ENCODE peak calls at places on chromosome 4, in five cellular contexts. One of them, this sample, is unnamed.

GRCh38 chr4:30865676-30866075 is 145.5 kb downstream of the PCDH7 start:
- DNase-seq in right lobe of liver: no peak
- DNase-seq in OCI-LY7: no peak
- DNase-seq in uterus: no peak
- DNase-seq in cardiac muscle cell: no peak
- DNase-seq in this sample: no peak

GRCh38 chr4:118288097-118288496 is 64.7 kb downstream of the PRSS12 start:
- DNase-seq in right lobe of liver: no peak
- DNase-seq in OCI-LY7: no peak
- DNase-seq in uterus: no peak
- DNase-seq in cardiac muscle cell: no peak
- DNase-seq in this sample: no peak

GRCh38 chr4:86031927-86032326 is 327.9 kb downstream of the MAPK10 start:
- DNase-seq in right lobe of liver: no peak
- DNase-seq in OCI-LY7: no peak
- DNase-seq in uterus: no peak
- DNase-seq in cardiac muscle cell: peak; percentile 37
- DNase-seq in this sample: no peak

GRCh38 chr4:26763063-26763462 is 97.6 kb upstream of the STIM2 start:
- DNase-seq in right lobe of liver: no peak
- DNase-seq in OCI-LY7: peak; percentile 18
- DNase-seq in uterus: no peak
- DNase-seq in cardiac muscle cell: no peak
- DNase-seq in this sample: no peak

GRCh38 chr4:88275516-88275915 is 8.8 kb downstream of the PPM1K start:
- DNase-seq in right lobe of liver: no peak
- DNase-seq in OCI-LY7: peak; percentile 69
- DNase-seq in uterus: no peak
- DNase-seq in cardiac muscle cell: no peak
- DNase-seq in this sample: no peak

GRCh38 chr4:101961144-101961543 is 170.6 kb downstream of the BANK1 start:
- DNase-seq in right lobe of liver: no peak
- DNase-seq in OCI-LY7: no peak
- DNase-seq in uterus: no peak
- DNase-seq in cardiac muscle cell: no peak
- DNase-seq in this sample: no peak

GRCh38 chr4:136203199-136203598 is 1329.1 kb downstream of the PCDH18 start:
- DNase-seq in right lobe of liver: no peak
- DNase-seq in OCI-LY7: no peak
- DNase-seq in uterus: no peak
- DNase-seq in cardiac muscle cell: no peak
- DNase-seq in this sample: no peak

GRCh38 chr4:138992676-138993075 is 22.9 kb upstream of the NOCT start:
- DNase-seq in right lobe of liver: no peak
- DNase-seq in OCI-LY7: no peak
- DNase-seq in uterus: no peak
- DNase-seq in cardiac muscle cell: no peak
- DNase-seq in this sample: no peak

GRCh38 chr4:105436414-105436813 is 37.4 kb downstream of the PPA2 start:
- DNase-seq in right lobe of liver: no peak
- DNase-seq in OCI-LY7: no peak
- DNase-seq in uterus: no peak
- DNase-seq in cardiac muscle cell: no peak
- DNase-seq in this sample: no peak

GRCh38 chr4:128663325-128663724 is 146.2 kb upstream of the JADE1 start:
- DNase-seq in right lobe of liver: no peak
- DNase-seq in OCI-LY7: peak; percentile 82
- DNase-seq in uterus: no peak
- DNase-seq in cardiac muscle cell: no peak
- DNase-seq in this sample: no peak

GRCh38 chr4:32318926-32319325 is 1598.8 kb downstream of the PCDH7 start:
- DNase-seq in right lobe of liver: no peak
- DNase-seq in OCI-LY7: no peak
- DNase-seq in uterus: no peak
- DNase-seq in cardiac muscle cell: no peak
- DNase-seq in this sample: peak; percentile 70

GRCh38 chr4:78569291-78569821 is 17.8 kb downstream of the ANXA3 start:
- DNase-seq in right lobe of liver: no peak
- DNase-seq in OCI-LY7: no peak
- DNase-seq in uterus: no peak
- DNase-seq in cardiac muscle cell: peak; percentile 86
- DNase-seq in this sample: no peak

GRCh38 chr4:130359537-130359936 is 1263.6 kb downstream of the C4orf33 start:
- DNase-seq in right lobe of liver: no peak
- DNase-seq in OCI-LY7: peak; percentile 56
- DNase-seq in uterus: no peak
- DNase-seq in cardiac muscle cell: peak; percentile 64
- DNase-seq in this sample: no peak

GRCh38 chr4:143302526-143302925 is 34.1 kb upstream of the GAB1 start:
- DNase-seq in right lobe of liver: no peak
- DNase-seq in OCI-LY7: no peak
- DNase-seq in uterus: no peak
- DNase-seq in cardiac muscle cell: peak; percentile 72
- DNase-seq in this sample: no peak

GRCh38 chr4:25088342-25088952 is 57.7 kb upstream of the LGI2 start:
- DNase-seq in right lobe of liver: no peak
- DNase-seq in OCI-LY7: no peak
- DNase-seq in uterus: peak; percentile 37
- DNase-seq in cardiac muscle cell: no peak
- DNase-seq in this sample: no peak

DNA sequence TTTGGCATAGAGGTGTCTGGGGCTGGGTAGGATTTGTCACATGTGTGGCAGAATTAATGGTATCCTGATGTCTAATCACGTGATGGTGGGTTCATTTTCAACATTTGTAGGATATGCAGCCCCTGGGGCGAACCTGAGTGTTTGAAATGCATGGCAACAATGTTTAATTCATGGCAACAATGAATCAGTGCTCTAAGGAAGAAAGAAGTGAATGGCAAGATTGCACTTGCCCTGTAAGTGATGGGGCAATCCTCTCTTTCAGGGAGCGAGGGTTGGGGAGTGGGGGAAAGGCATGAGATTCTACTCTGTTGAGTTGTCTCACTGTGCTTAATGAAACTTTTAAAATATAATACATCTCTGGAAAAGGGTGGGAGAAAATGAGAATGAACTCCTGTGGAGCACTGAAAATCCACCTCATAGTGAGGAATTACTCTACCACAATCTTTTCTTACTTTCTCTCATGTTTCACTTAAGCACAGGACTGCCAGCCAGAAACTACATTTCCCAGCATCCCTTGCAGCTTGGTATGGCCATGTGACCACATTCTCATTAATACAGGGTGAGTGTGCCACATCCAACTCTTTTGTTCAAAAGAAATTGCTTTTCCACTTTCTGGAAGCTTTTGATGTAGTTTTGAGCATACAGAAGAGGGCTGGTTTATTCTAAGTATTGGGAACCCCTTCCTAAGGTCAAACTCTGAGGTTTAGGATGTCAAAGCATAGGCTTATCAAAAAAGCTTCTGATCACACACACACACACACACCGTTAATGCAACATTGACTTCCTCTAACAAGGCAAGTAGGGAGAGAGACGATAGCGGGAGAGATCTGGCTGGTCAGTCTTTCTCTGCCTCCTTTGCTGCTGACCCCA is 64.0 kb upstream of the PGM2 start:
- DNase-seq in right lobe of liver: no peak
- DNase-seq in OCI-LY7: peak; percentile 35
- DNase-seq in uterus: no peak
- DNase-seq in cardiac muscle cell: peak; percentile 61
- DNase-seq in this sample: no peak
- H3K4me1 ChIP-seq in right lobe of liver: peaks cover 18% of the 10 kb centered on the region
- H3K4me1 ChIP-seq in OCI-LY7: peaks cover 12% of the 10 kb centered on the region
- H3K4me1 ChIP-seq in uterus: no peaks in the 10 kb centered on the region
- H3K4me1 ChIP-seq in cardiac muscle cell: peaks cover 6% of the 10 kb centered on the region
- H3K4me1 ChIP-seq in this sample: no peaks in the 10 kb centered on the region

DNA sequence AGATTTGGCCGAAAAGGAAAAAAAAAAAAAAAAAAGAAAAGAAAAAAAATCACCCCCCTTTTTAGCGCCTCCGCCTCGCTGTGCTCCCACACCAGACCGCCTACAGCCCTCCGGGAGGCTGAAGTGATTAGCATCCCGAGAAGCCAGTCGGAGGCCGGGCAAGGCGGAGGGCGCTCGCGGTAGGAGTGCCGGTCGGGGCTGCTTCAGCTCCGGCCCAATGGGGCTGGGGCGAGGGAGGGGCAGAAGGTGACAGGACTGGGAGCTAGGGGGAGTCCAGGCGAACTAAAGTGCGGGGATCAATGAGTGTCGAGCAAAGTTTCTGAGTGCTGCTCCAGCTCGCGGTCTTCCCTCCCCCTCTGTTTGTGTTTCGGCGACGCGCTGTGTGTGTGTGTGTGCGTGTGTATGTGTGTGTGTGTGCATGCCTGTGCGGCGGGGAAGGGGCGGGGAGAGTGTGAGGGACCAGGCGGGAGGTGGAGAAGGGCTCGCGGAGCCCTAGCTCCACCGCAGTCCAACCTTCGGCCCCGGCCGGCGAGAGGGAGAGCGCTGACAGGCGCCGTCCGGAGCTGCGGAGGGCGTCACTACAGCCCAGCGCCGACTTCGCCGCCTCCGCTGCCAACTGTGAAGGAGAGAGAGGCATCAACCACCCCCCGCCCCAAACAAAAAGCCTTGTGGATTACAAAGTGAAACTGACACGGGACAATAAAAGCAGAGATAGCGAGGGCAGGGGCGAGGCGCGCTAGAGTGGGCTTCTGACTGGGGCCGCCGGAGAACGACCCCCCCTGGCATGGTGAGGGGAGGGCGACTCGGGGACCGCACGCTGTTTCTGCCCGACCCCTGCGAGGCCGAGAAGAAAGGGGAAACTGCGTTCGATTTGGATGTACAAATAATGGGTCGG is at the start of gene FAT4:
- DNase-seq in right lobe of liver: peak; percentile 98
- DNase-seq in OCI-LY7: no peak
- DNase-seq in uterus: peak; percentile 95
- DNase-seq in cardiac muscle cell: peak; percentile 100
- DNase-seq in this sample: peak; percentile 98
- TF ChIP-seq CTCF in right lobe of liver: peak; percentile 32
- TF ChIP-seq CTCF in OCI-LY7: no peak
- TF ChIP-seq CTCF in uterus: peak; percentile 18
- TF ChIP-seq CTCF in cardiac muscle cell: peak; percentile 14
- TF ChIP-seq CTCF in this sample: peak; percentile 20

DNA sequence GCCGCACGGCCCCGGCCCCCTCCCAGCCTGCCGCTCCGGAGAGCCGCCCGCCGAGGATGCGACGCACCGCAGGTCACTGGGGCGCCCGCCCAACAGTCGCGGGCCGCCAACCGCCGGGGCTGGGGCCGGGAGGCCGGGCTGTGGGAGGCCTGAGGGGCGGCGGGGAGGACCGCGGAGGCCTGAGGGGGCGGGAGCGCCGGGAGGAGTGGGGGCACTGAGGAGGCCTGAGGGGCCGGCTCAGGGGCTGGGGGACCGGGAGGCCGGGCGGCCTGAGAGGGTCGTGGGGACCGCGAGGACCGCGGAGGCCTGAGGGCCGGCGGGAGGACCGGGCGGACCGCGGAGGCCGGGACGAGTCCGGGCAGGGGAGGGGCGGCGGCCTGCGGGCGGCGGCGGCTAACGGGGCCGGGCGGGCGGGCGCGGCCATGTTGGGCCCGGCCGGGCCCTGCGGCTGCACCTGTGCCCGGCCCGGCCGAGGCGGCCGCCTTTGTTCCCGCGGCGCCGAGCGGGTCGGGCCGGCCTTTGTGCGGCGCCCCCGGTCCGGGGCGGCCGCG is 353 bp downstream of the NSD2 start:
- DNase-seq in right lobe of liver: no peak
- DNase-seq in OCI-LY7: peak; percentile 50
- DNase-seq in uterus: peak; percentile 38
- DNase-seq in cardiac muscle cell: peak; percentile 20
- DNase-seq in this sample: peak; percentile 88
- H3K4me1 ChIP-seq in right lobe of liver: peaks cover 13% of the 10 kb centered on the region
- H3K4me1 ChIP-seq in OCI-LY7: peaks cover 33% of the 10 kb centered on the region
- H3K4me1 ChIP-seq in uterus: no peaks in the 10 kb centered on the region
- H3K4me1 ChIP-seq in cardiac muscle cell: peaks cover 15% of the 10 kb centered on the region
- H3K4me1 ChIP-seq in this sample: peaks cover 18% of the 10 kb centered on the region

GRCh38 chr4:76902233-76902890 is 4.4 kb upstream of the SOWAHB start:
- DNase-seq in right lobe of liver: no peak
- DNase-seq in OCI-LY7: no peak
- DNase-seq in uterus: no peak
- DNase-seq in cardiac muscle cell: no peak
- DNase-seq in this sample: no peak
- TF ChIP-seq CTCF in right lobe of liver: no peak
- TF ChIP-seq CTCF in OCI-LY7: no peak
- TF ChIP-seq CTCF in uterus: no peak
- TF ChIP-seq CTCF in cardiac muscle cell: no peak
- TF ChIP-seq CTCF in this sample: no peak

GRCh38 chr4:38068107-38068506 is 107.9 kb downstream of the PTTG2 start:
- DNase-seq in right lobe of liver: no peak
- DNase-seq in OCI-LY7: no peak
- DNase-seq in uterus: no peak
- DNase-seq in cardiac muscle cell: no peak
- DNase-seq in this sample: no peak
- H3K4me1 ChIP-seq in right lobe of liver: peaks cover 4% of the 10 kb centered on the region
- H3K4me1 ChIP-seq in OCI-LY7: peaks cover 6% of the 10 kb centered on the region
- H3K4me1 ChIP-seq in uterus: no peaks in the 10 kb centered on the region
- H3K4me1 ChIP-seq in cardiac muscle cell: peaks cover 6% of the 10 kb centered on the region
- H3K4me1 ChIP-seq in this sample: peaks cover 5% of the 10 kb centered on the region

DNA sequence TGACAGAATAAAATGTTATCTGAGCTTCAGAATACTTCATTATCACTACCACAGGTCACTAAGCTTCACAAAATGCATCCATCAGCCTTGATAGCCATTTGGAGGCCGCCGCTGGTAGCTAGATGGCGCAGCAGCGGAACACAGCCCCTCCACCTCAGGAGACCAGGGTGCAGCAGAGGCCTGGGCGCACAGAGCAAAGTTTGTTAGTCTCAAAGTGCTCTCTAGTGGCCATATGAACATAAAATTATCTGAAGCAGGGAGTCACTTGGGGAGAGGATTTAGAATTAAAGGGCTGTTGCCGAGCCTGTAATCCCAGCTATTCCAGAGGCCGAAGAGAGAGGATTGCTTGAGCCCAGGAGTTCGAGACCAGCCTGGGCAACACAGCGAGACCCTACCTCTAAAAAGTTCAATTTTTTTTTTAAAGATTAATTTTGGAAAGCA is 8.1 kb upstream of the DCTD start:
- DNase-seq in right lobe of liver: peak; percentile 87
- DNase-seq in OCI-LY7: peak; percentile 86
- DNase-seq in uterus: peak; percentile 57
- DNase-seq in cardiac muscle cell: peak; percentile 82
- DNase-seq in this sample: peak; percentile 89
- TF ChIP-seq CTCF in right lobe of liver: peak; percentile 90
- TF ChIP-seq CTCF in OCI-LY7: peak; percentile 91
- TF ChIP-seq CTCF in uterus: peak; percentile 31
- TF ChIP-seq CTCF in cardiac muscle cell: peak; percentile 51
- TF ChIP-seq CTCF in this sample: peak; percentile 78

DNA sequence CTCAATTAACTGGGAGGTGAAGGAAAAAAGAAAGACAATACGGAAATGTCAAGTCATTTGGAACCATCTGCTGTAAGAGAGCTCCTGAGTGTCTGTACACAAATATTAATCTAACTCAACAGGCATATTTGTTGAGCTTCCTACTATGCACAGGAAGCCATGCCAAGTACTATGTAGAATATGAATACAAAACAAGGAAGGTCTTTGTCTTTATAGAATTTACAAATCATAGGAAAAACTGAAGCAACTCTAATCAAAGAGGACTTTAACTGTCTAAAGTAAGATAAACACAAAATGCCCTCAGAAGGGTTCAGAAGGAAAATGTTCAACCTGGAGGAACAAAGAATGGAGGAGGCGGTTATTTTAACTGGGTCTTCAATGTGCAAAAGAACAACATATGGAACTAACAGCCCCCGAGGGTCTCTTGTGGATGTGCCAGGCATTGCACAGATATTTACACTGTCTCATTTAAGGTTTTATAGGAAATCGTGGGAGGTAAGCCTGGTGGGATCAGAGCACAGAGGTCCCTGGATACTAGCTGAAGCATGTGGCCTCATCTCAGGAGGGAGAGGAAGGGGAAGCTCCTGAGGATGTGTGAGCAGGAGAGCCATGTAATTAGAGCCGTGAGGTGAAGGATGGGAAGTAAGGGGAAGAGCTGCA is 5.8 kb downstream of the FAM114A1 start:
- DNase-seq in right lobe of liver: no peak
- DNase-seq in OCI-LY7: peak; percentile 45
- DNase-seq in uterus: no peak
- DNase-seq in cardiac muscle cell: no peak
- DNase-seq in this sample: no peak
- H3K4me1 ChIP-seq in right lobe of liver: peaks cover 39% of the 10 kb centered on the region
- H3K4me1 ChIP-seq in OCI-LY7: peaks cover 5% of the 10 kb centered on the region
- H3K4me1 ChIP-seq in uterus: no peaks in the 10 kb centered on the region
- H3K4me1 ChIP-seq in cardiac muscle cell: peaks cover 3% of the 10 kb centered on the region
- H3K4me1 ChIP-seq in this sample: peaks cover 9% of the 10 kb centered on the region

This sample was measured in kidney.